ENCODE peak calls at places on chromosomes 6 and 20, in seven cellular contexts. J, G, S, N, V, I and K are unnamed samples.

GRCh38 chr20:62768234-62768814 is 27.9 kb upstream of the MRGBP start:
- DNase-seq in I (no peak), G (no peak), V (no peak), S (no peak), J (no peak), N (no peak), K (peak)

GRCh38 chr20:62516345-62516744 is 40.5 kb upstream of the GATA5 start:
- DNase-seq in G (no peak), S (no peak), I (no peak), J (no peak), V (no peak), N (no peak), K (no peak)

GRCh38 chr20:55567826-55568225 is 437.5 kb downstream of the CBLN4 start:
- DNase-seq in J (no peak), G (no peak), S (no peak), I (no peak), N (no peak), V (no peak), K (no peak)

GRCh38 chr6:21193790-21194189 is 399.8 kb upstream of the SOX4 start:
- DNase-seq in N (no peak), G (no peak), S (no peak), I (no peak), J (no peak), V (no peak), K (no peak)

GRCh38 chr20:40938020-40938419 is 90.6 kb upstream of the TOP1 start:
- DNase-seq in V (no peak), S (no peak), J (no peak), I (no peak), G (no peak), N (no peak), K (no peak)

GRCh38 chr6:156897907-156898531 is 120.8 kb downstream of the ARID1B start:
- DNase-seq in S (no peak), I (no peak), G (no peak), N (no peak), J (no peak), V (no peak), K (no peak)

GRCh38 chr6:49462071-49462470 is 982 bp downstream of the MMUT start:
- DNase-seq in I (no peak), N (no peak), G (no peak), J (no peak), V (peak), S (no peak), K (no peak)

GRCh38 chr6:127484207-127484858 is 25.1 kb upstream of the KIAA0408 start:
- DNase-seq in J (peak), V (peak), I (peak), N (no peak), G (no peak), S (no peak), K (no peak)

GRCh38 chr6:37010402-37010892 is 5.0 kb downstream of the FGD2 start:
- DNase-seq in V (no peak), J (no peak), N (no peak), S (no peak), I (no peak), G (no peak), K (no peak)

GRCh38 chr20:59561228-59561605 is 43.1 kb upstream of the PHACTR3 start:
- DNase-seq in J (no peak), I (no peak), N (no peak), G (no peak), S (no peak), V (no peak), K (no peak)

GRCh38 chr6:27742833-27743573 is 169.2 kb downstream of the OR2B2 start:
- DNase-seq in G (no peak), J (no peak), S (no peak), N (no peak), V (no peak), I (no peak), K (no peak)

GRCh38 chr6:45801471-45802289 is 214.0 kb downstream of the CLIC5 start:
- DNase-seq in S (no peak), J (no peak), V (no peak), G (no peak), I (no peak), N (no peak), K (no peak)

GRCh38 chr20:35768731-35769664 is 2.8 kb upstream of the PHF20 start:
- DNase-seq in N (no peak), I (peak), G (peak), S (peak), J (peak), V (peak), K (peak)

GRCh38 chr20:57617079-57617795 is 3.0 kb downstream of the ZBP1 start:
- DNase-seq in S (no peak), J (no peak), N (no peak), V (no peak), G (no peak), I (no peak), K (no peak)

GRCh38 chr6:1438471-1438881 is 49.1 kb downstream of the FOXF2 start:
- DNase-seq in N (no peak), J (no peak), I (no peak), V (no peak), G (no peak), S (no peak), K (no peak)

GRCh38 chr6:111228094-111228493 is 140.8 kb downstream of the SLC16A10 start:
- DNase-seq in J (no peak), N (no peak), V (no peak), G (no peak), S (no peak), I (peak), K (no peak)

GRCh38 chr6:106773482-106773881 is 144.1 kb downstream of the QRSL1 start:
- DNase-seq in J (no peak), G (no peak), S (no peak), N (no peak), V (no peak), I (no peak), K (no peak)

GRCh38 chr6:121263742-121264141 is 70.5 kb downstream of the TBC1D32 start:
- DNase-seq in N (no peak), J (no peak), I (no peak), S (no peak), G (no peak), V (no peak), K (no peak)